ENCODE peak calls at places on chromosomes 6 and 20, in five cellular contexts. D, U, N, P and Q are unnamed samples.

GRCh38 chr6:142794424-142794823 is 150.6 kb downstream of the HIVEP2 start:
- DNase-seq in D (no peak), U (no peak), N (no peak), P (no peak), Q (no peak)

GRCh38 chr6:115891111-115891669 is 169.5 kb downstream of the FRK start:
- DNase-seq in D (no peak), U (no peak), N (no peak), P (no peak), Q (no peak)

GRCh38 chr20:33443006-33443511 is 504 bp downstream of the SNTA1 start:
- DNase-seq in D (no peak), U (peak), N (no peak), P (peak), Q (no peak)

GRCh38 chr6:21595265-21595950 is 1.9 kb downstream of the SOX4 start:
- DNase-seq in D (peak), U (peak), N (peak), P (peak), Q (no peak)

GRCh38 chr6:132768051-132768517 is 10.4 kb upstream of the VNN2 start:
- DNase-seq in D (peak), U (peak), N (peak), P (peak), Q (peak)

GRCh38 chr20:54566224-54566750 is 90.9 kb downstream of the DOK5 start:
- DNase-seq in D (no peak), U (no peak), N (no peak), P (no peak), Q (no peak)

GRCh38 chr6:73985891-73986290 is 289.9 kb downstream of the CD109 start:
- DNase-seq in D (peak), U (no peak), N (peak), P (no peak), Q (peak)

GRCh38 chr6:111872521-111873177 is 603 bp downstream of the FYN start:
- DNase-seq in D (peak), U (no peak), N (peak), P (peak), Q (peak)

GRCh38 chr20:1907586-1907985 is 12.4 kb downstream of the SIRPA start:
- DNase-seq in D (no peak), U (no peak), N (no peak), P (no peak), Q (no peak)

GRCh38 chr6:24489470-24489869 is at the start of gene GPLD1:
- DNase-seq in D (no peak), U (no peak), N (no peak), P (no peak), Q (no peak)

GRCh38 chr6:24493945-24494725 is 634 bp upstream of the ALDH5A1 start:
- DNase-seq in D (no peak), U (no peak), N (no peak), P (no peak), Q (no peak)

GRCh38 chr6:24494726-24495515 is at the start of gene ALDH5A1:
- DNase-seq in D (peak), U (peak), N (peak), P (peak), Q (peak)

GRCh38 chr6:24489881-24490280 is 503 bp upstream of the GPLD1 start:
- DNase-seq in D (peak), U (no peak), N (no peak), P (no peak), Q (no peak)

DNA sequence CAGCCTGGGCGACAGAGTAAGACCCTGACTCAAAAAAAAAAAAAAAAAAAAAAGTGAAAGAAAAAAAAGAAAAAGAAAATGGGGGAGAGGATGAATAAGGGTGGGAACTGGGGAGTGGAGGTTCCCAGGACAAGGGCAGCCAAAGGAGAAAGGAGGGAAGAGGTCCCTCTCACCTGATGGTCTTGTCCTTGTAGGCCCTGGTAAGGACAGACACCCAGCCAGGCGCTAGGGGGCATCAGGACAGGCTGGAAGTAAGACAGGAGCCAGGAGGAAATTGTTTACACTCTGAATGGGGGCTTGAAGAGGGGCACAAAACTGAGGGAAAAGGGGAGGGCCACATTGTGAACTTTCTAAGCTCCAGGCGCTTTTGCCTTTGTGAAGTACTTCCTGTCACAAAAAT is 2.3 kb upstream of the ALDH5A1 start:
- DNase-seq in D (no peak), U (peak), N (peak), P (no peak), Q (peak)
- TF ChIP-seq CTCF in D (peak), U (peak), N (peak), P (no peak), Q (peak)

GRCh38 chr20:63736893-63737689 is 627 bp downstream of the LIME1 start:
- DNase-seq in D (no peak), U (peak), N (no peak), P (peak), Q (peak)
- TF ChIP-seq CTCF in D (no peak), U (no peak), N (no peak), P (no peak), Q (no peak)

GRCh38 chr20:61875221-61875885 is 190.3 kb downstream of the TAF4 start:
- DNase-seq in D (no peak), U (peak), N (peak), P (no peak), Q (peak)

GRCh38 chr20:61873651-61874420 is 191.8 kb downstream of the TAF4 start:
- DNase-seq in D (no peak), U (no peak), N (no peak), P (no peak), Q (no peak)

GRCh38 chr20:61872371-61872900 is 193.2 kb downstream of the TAF4 start:
- DNase-seq in D (no peak), U (no peak), N (no peak), P (no peak), Q (no peak)

GRCh38 chr20:61875996-61876395 is 189.7 kb downstream of the TAF4 start:
- DNase-seq in D (no peak), U (no peak), N (no peak), P (no peak), Q (no peak)

DNA sequence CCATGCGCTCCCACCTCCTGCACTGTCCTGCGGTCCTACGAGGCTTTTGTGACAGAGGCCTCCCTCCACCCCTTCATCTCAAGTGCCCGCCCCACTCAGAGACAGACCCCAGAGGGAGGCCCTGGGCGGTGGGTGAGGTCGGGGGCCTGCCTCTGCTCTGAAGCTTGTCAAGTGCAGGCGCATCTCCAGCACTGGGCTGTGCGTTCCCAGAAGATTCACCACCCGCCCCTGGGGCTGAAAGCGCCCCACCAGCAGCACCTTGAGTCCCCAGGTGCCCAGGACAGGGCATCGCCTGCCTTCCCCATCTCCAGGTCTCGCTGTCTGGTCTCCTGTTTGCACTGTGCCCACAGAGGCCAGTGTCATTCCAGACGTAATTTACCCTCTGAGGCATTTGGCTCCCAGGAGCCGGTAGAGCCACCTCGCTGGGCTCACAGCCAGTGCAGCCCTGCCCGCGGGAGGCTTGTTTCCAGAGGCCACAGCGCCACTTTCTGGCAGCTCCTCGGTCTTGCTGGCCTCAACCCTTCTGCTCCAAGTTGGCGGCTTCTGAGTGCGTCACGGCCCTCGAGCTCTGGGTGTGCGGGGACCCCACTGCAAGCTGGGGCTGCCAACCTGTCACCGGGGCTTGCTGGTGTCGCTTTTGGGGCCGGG is 191.1 kb downstream of the TAF4 start:
- DNase-seq in D (peak), U (peak), N (peak), P (no peak), Q (peak)
- TF ChIP-seq CTCF in D (peak), U (no peak), N (peak), P (peak), Q (peak)

GRCh38 chr6:74991573-74992332 is 214.1 kb downstream of the COL12A1 start:
- DNase-seq in D (peak), U (no peak), N (peak), P (no peak), Q (peak)
- TF ChIP-seq CTCF in D (peak), U (no peak), N (peak), P (no peak), Q (no peak)

GRCh38 chr6:151690303-151690702 is 117.2 kb upstream of the ESR1 start:
- DNase-seq in D (peak), U (no peak), N (no peak), P (no peak), Q (no peak)
- TF ChIP-seq CTCF in D (no peak), U (no peak), N (peak), P (no peak), Q (no peak)

GRCh38 chr20:10476319-10476724 is 41.2 kb downstream of the SLX4IP start:
- DNase-seq in D (no peak), U (no peak), N (no peak), P (no peak), Q (no peak)
- TF ChIP-seq CTCF in D (no peak), U (no peak), N (no peak), P (no peak), Q (no peak)

DNA sequence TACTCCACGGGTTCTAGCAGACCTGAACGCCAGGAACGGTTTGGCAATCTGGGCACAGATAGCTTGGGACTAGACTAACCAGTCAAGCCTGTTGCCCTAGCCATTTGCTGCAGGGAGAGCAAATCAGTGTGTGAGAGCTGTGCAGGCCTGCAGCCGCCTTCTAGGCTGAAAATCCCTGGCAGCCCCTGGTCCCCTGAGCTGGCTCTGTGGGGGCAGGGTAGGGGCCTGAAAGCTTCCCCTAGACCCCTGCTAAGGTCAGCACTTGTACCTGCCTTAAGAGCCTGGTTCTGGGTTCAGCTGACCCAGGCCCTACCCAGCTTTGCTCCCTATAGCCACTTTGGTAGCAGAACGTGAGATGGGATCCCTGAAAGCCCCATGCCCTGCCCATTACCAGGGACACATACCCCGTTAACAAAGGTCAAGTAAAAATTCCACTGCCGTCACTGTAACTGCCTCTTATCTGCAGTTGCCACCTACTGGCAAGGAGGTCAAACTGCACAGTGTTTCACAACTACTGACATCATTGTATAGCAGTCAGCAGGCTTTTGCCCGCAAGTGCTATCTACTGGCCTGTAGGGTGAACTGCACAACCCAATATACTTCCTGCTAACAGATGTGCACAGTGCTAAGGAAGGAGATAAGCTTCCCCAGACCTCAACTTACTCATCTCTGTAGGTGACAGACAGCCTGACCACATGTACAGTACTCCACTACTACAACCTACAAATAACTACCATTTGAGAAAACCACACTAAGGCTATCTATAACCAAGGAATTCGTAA is 95.1 kb upstream of the OLIG3 start:
- DNase-seq in D (peak), U (peak), N (peak), P (peak), Q (peak)
- TF ChIP-seq CTCF in D (peak), U (peak), N (peak), P (peak), Q (peak)

DNA sequence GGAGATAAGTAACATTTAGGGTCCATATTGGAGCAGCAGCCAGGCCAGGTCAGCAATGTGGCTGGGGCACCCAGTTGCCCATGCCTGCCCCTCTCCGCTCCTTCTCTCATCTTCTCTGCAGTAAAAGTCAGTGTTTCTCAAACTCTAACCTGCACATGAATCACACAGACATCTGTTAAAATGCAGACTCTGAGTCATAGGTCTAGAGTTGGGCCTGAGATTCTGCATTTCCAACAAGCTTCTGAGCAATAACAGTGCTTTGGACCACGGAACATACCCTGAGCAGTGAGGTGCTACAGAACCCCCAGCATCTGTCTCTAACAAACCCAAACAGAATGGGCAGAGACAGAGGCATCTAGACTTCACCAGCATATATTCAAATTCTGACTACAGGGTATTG is 10.1 kb downstream of the PHF10 start:
- DNase-seq in D (no peak), U (no peak), N (no peak), P (no peak), Q (no peak)
- TF ChIP-seq CTCF in D (no peak), U (no peak), N (no peak), P (no peak), Q (no peak)

DNA sequence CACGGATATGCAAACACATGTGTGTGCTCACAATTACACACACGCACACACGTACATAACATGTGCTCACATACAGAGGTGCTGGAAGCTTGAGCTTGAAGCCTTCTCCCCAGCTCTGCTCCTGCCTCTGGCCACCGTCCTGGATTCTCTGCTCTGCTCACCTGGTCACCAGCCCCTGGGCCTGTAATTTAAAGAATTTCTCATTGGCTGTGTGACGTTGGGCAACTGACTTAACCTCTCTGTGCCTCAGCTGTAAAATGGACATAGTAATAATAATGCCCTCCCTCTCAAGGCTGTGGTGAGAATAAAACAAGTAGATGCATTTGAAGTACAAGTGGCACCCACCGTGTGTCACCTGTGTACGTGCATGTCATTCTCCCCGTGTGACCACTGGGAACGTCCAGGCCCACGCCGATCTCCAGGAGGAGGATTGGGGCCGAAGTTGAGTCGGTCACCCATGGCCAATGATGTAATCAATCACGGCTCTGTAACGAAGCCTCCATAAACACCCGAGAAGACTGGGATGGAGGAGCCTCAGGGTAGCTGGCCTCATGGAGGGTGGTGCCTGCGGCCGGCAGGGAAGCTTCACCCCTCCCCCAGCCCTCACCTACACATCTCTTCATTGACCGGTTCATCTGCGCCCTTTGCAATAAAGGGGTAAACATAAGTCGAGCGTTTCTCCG is 160.9 kb upstream of the AFDN start:
- DNase-seq in D (no peak), U (no peak), N (no peak), P (no peak), Q (no peak)
- TF ChIP-seq CTCF in D (no peak), U (no peak), N (no peak), P (no peak), Q (no peak)